ENCODE peak calls at places on chromosomes 3 and 15, in nine cellular contexts. C, O, Q, P, U, V, F, Z and A are unnamed samples.
A peak's percentile ranks its signal among the peaks of the same experiment; 100 is the strongest.

GRCh38 chr3:124829175-124829818 is 57.9 kb downstream of the ITGB5 start:
- DNase-seq in C (peak; percentile 72), O (no peak), Q (no peak), P (no peak), U (no peak), V (no peak), F (no peak), Z (no peak), A (peak; percentile 13)

GRCh38 chr15:74920472-74920871 is 13.8 kb upstream of the FAM219B start:
- DNase-seq in C (no peak), O (no peak), Q (peak; percentile 32), P (no peak), U (no peak), V (no peak), F (peak; percentile 80), Z (no peak), A (peak; percentile 85)

GRCh38 chr3:52359116-52359855 is 43.2 kb downstream of the DNAH1 start:
- DNase-seq in C (peak; percentile 50), O (no peak), Q (peak; percentile 63), P (no peak), U (no peak), V (no peak), F (no peak), Z (no peak), A (no peak)

GRCh38 chr3:107870989-107871638 is 219.7 kb downstream of the CD47 start:
- DNase-seq in C (no peak), O (no peak), Q (no peak), P (no peak), U (no peak), V (peak; percentile 33), F (no peak), Z (no peak), A (no peak)

GRCh38 chr15:88878720-88879184 is 16.6 kb downstream of the HAPLN3 start:
- DNase-seq in C (peak; percentile 71), O (no peak), Q (no peak), P (peak; percentile 40), U (no peak), V (peak; percentile 21), F (peak; percentile 73), Z (peak; percentile 45), A (peak; percentile 52)

GRCh38 chr3:131526801-131527347 is 24.1 kb upstream of the MRPL3 start:
- DNase-seq in C (peak; percentile 60), O (no peak), Q (peak; percentile 85), P (no peak), U (no peak), V (no peak), F (peak; percentile 59), Z (no peak), A (peak; percentile 65)

GRCh38 chr3:81886081-81886480 is 124.6 kb upstream of the GBE1 start:
- DNase-seq in C (no peak), O (no peak), Q (no peak), P (no peak), U (no peak), V (no peak), F (no peak), Z (no peak), A (no peak)

GRCh38 chr15:35358824-35359223 is 187.1 kb downstream of the DPH6 start:
- DNase-seq in C (no peak), O (no peak), Q (no peak), P (no peak), U (no peak), V (no peak), F (no peak), Z (no peak), A (no peak)

GRCh38 chr3:172666181-172666872 is 44.5 kb downstream of the NCEH1 start:
- DNase-seq in C (no peak), O (no peak), Q (no peak), P (no peak), U (no peak), V (peak; percentile 19), F (peak; percentile 42), Z (no peak), A (peak; percentile 37)

GRCh38 chr15:33320017-33320416 is 9.2 kb downstream of the RYR3 start:
- DNase-seq in C (no peak), O (no peak), Q (no peak), P (no peak), U (no peak), V (no peak), F (no peak), Z (no peak), A (no peak)

GRCh38 chr15:50906954-50907865 is 1.3 kb upstream of the AP4E1 start:
- DNase-seq in C (no peak), O (peak; percentile 70), Q (no peak), P (no peak), U (no peak), V (no peak), F (peak; percentile 3), Z (peak; percentile 49), A (peak; percentile 12)

GRCh38 chr3:124138148-124138547 is 146.2 kb upstream of the ROPN1 start:
- DNase-seq in C (no peak), O (no peak), Q (no peak), P (no peak), U (no peak), V (no peak), F (no peak), Z (no peak), A (no peak)

GRCh38 chr15:59180946-59181345 is 25.7 kb upstream of the LDHAL6B start:
- DNase-seq in C (no peak), O (no peak), Q (no peak), P (no peak), U (no peak), V (no peak), F (peak; percentile 28), Z (no peak), A (no peak)

GRCh38 chr15:33955945-33956344 is 12.4 kb upstream of the CHRM5 start:
- DNase-seq in C (no peak), O (no peak), Q (no peak), P (no peak), U (no peak), V (peak; percentile 37), F (no peak), Z (no peak), A (no peak)